ENCODE peak calls at places on chromosomes 2 and 18, in four cellular contexts. L is T follicular helper cell, B is LHCN-M2, Z is T-helper 17 cell. X is an unnamed sample.
A peak's percentile ranks its signal among the peaks of the same experiment; 100 is the strongest.

GRCh38 chr2:103004426-103004942 is 242.7 kb downstream of the TMEM182 start:
- DNase-seq in L (no peak), B (no peak), Z (no peak), X (no peak)

GRCh38 chr2:195572894-195573293 is 84.1 kb upstream of the SLC39A10 start:
- DNase-seq in L (no peak), B (no peak), Z (no peak), X (no peak)

GRCh38 chr2:237669628-237670351 is 42.4 kb downstream of the LRRFIP1 start:
- DNase-seq in L (no peak), B (peak; percentile 99), Z (no peak), X (no peak)

GRCh38 chr2:166025313-166025712 is 71.7 kb upstream of the TTC21B start:
- DNase-seq in L (no peak), B (no peak), Z (no peak), X (no peak)

GRCh38 chr2:162768646-162769045 is 69.9 kb downstream of the KCNH7 start:
- DNase-seq in L (no peak), B (peak; percentile 10), Z (no peak), X (no peak)

GRCh38 chr2:42959148-42959992 is 167.0 kb upstream of the HAAO start:
- DNase-seq in L (no peak), B (peak; percentile 49), Z (no peak), X (no peak)

GRCh38 chr2:62287895-62288589 is 92.1 kb downstream of the B3GNT2 start:
- DNase-seq in L (no peak), B (peak; percentile 88), Z (no peak), X (peak; percentile 93)

GRCh38 chr2:127810156-127810636 is 775 bp downstream of the WDR33 start:
- DNase-seq in L (no peak), B (peak; percentile 11), Z (no peak), X (no peak)

GRCh38 chr18:58513615-58514014 is 115.3 kb downstream of the ALPK2 start:
- DNase-seq in L (no peak), B (no peak), Z (no peak), X (no peak)

GRCh38 chr2:190740449-190740848 is 91.6 kb downstream of the NAB1 start:
- DNase-seq in L (no peak), B (no peak), Z (no peak), X (no peak)

GRCh38 chr2:54559593-54560145 is 103.5 kb downstream of the SPTBN1 start:
- DNase-seq in L (no peak), B (peak; percentile 89), Z (no peak), X (peak; percentile 62)

GRCh38 chr2:240509667-240510512 is 47.9 kb downstream of the ANKMY1 start:
- DNase-seq in L (no peak), B (peak; percentile 9), Z (no peak), X (no peak)

GRCh38 chr2:239324456-239324855 is 76.4 kb downstream of the HDAC4 start:
- DNase-seq in L (no peak), B (no peak), Z (no peak), X (no peak)

GRCh38 chr2:20433946-20434553 is 12.8 kb upstream of the RHOB start:
- DNase-seq in L (no peak), B (no peak), Z (no peak), X (no peak)